ENCODE peak calls at places on chromosomes 4 and X, in seven cellular contexts. F is HL-60, K is uterus, H is A549, G is fibroblast of lung, Q is heart left ventricle, M is pancreas. W is an unnamed sample.

GRCh38 chr4:186587416-186588018 is 32.1 kb upstream of the MTNR1A start:
- DNase-seq in F (peak; percentile 41), K (peak; percentile 60), H (peak; percentile 43), G (peak; percentile 41), Q (peak; percentile 41), M (peak; percentile 89), W (peak; percentile 86)

GRCh38 chr4:55410431-55410830 is 14.7 kb downstream of the TMEM165 start:
- DNase-seq in F (no peak), K (no peak), H (no peak), G (no peak), Q (no peak), M (no peak), W (no peak)

GRCh38 chr4:122542411-122543236 is 78.2 kb downstream of the IL21 start:
- DNase-seq in F (no peak), K (no peak), H (no peak), G (peak; percentile 72), Q (no peak), M (no peak), W (no peak)

GRCh38 chrX:13010546-13010945 is 33.9 kb downstream of the FAM9C start:
- DNase-seq in F (no peak), K (no peak), H (no peak), G (no peak), Q (no peak), M (no peak), W (no peak)

GRCh38 chrX:109134777-109135176 is 347.1 kb downstream of the GUCY2F start:
- DNase-seq in F (no peak), K (no peak), H (no peak), G (no peak), Q (no peak), M (no peak), W (no peak)

GRCh38 chr4:1767058-1767769 is 25.9 kb upstream of the FGFR3 start:
- DNase-seq in F (no peak), K (no peak), H (no peak), G (no peak), Q (no peak), M (no peak), W (no peak)

GRCh38 chr4:5979981-5980380 is 38.2 kb downstream of the C4orf50 start:
- DNase-seq in F (no peak), K (peak; percentile 18), H (peak; percentile 37), G (peak; percentile 6), Q (no peak), M (no peak), W (no peak)

GRCh38 chrX:106619797-106620196 is 8.0 kb downstream of the RADX start:
- DNase-seq in F (no peak), K (no peak), H (peak; percentile 8), G (peak; percentile 4), Q (no peak), M (no peak), W (no peak)

GRCh38 chr4:95181446-95182306 is 367.1 kb downstream of the UNC5C start:
- DNase-seq in F (no peak), K (no peak), H (no peak), G (peak; percentile 85), Q (no peak), M (no peak), W (peak; percentile 56)

GRCh38 chrX:99719140-99719539 is 690.9 kb downstream of the PCDH19 start:
- DNase-seq in F (no peak), K (no peak), H (no peak), G (no peak), Q (no peak), M (no peak), W (no peak)

GRCh38 chrX:20218809-20219505 is 47.8 kb downstream of the RPS6KA3 start:
- DNase-seq in F (no peak), K (peak; percentile 15), H (peak; percentile 5), G (no peak), Q (peak; percentile 44), M (no peak), W (no peak)

GRCh38 chr4:94976371-94977011 is 218.7 kb downstream of the BMPR1B start:
- DNase-seq in F (no peak), K (no peak), H (peak; percentile 25), G (peak; percentile 79), Q (no peak), M (no peak), W (no peak)

GRCh38 chr4:6360385-6360784 is 90.7 kb downstream of the WFS1 start:
- DNase-seq in F (no peak), K (no peak), H (no peak), G (peak; percentile 6), Q (no peak), M (no peak), W (peak; percentile 82)

GRCh38 chr4:109156346-109156745 is 146.1 kb downstream of the COL25A1 start:
- DNase-seq in F (no peak), K (no peak), H (no peak), G (no peak), Q (no peak), M (no peak), W (no peak)

GRCh38 chr4:4860803-4861591 is 1.5 kb downstream of the MSX1 start:
- DNase-seq in F (no peak), K (peak; percentile 49), H (no peak), G (no peak), Q (peak; percentile 64), M (no peak), W (no peak)

GRCh38 chrX:69096963-69097362 is 68.3 kb downstream of the PJA1 start:
- DNase-seq in F (no peak), K (no peak), H (no peak), G (no peak), Q (no peak), M (no peak), W (no peak)

GRCh38 chr4:96343836-96344235 is 503.9 kb downstream of the PDHA2 start:
- DNase-seq in F (no peak), K (no peak), H (no peak), G (no peak), Q (no peak), M (no peak), W (no peak)

GRCh38 chr4:159171287-159171686 is 68.4 kb downstream of the RAPGEF2 start:
- DNase-seq in F (no peak), K (no peak), H (no peak), G (peak; percentile 36), Q (no peak), M (no peak), W (no peak)

GRCh38 chr4:113919611-113920010 is 59.8 kb downstream of the ARSJ start:
- DNase-seq in F (no peak), K (no peak), H (no peak), G (peak; percentile 74), Q (no peak), M (no peak), W (no peak)

GRCh38 chrX:45011131-45011530 is 138.1 kb downstream of the KDM6A start:
- DNase-seq in F (no peak), K (no peak), H (peak; percentile 25), G (peak; percentile 89), Q (no peak), M (no peak), W (no peak)

GRCh38 chr4:11704136-11704535 is 275.4 kb upstream of the HS3ST1 start:
- DNase-seq in F (no peak), K (no peak), H (no peak), G (peak; percentile 48), Q (no peak), M (no peak), W (no peak)

DNA sequence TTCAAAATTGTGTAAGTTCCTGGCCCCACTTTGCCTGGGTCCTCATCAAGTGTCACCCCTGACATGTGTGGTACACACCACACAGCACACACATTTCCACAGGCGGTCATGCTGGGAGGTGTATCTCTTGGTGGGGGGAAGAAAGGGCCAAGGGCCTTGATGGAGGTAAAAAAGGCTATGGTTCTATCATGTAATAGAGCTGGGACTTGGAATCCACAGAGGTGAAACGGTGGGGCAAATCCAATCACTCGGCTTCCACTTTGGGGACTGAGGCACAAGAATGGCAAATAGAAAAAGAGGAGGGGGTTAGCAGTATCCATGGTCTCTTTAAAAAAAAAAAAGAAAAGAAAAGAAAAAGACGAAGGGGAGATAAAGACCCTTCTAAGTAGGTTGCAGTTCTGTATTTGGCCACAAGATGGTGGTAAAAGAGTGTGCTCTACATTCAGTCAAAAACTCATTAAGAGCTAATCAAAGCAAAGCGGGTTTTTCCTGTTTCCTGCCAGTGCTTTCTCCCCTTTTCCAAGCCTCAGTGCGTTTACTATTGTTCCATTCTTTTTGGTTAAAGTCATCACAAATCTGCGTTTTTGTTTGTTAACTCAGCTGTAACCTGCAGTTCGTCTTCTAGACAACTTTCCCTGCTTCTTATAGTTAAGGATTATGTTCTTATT is 37.0 kb upstream of the ATP6AP2 start:
- DNase-seq in F (no peak), K (no peak), H (no peak), G (peak; percentile 51), Q (no peak), M (no peak), W (peak; percentile 14)
- H3K27ac ChIP-seq in F (no peak overlapping the region), K (peak overlapping the region; percentile 60), H (no peak overlapping the region), G (no peak overlapping the region), Q (no peak overlapping the region), M (no peak overlapping the region), W (no peak overlapping the region)

GRCh38 chr4:7980036-7980435 is 40.4 kb upstream of the AFAP1 start:
- DNase-seq in F (no peak), K (no peak), H (no peak), G (peak; percentile 63), Q (no peak), M (no peak), W (no peak)
- H3K27ac ChIP-seq in F (no peak overlapping the region), K (no peak overlapping the region), H (no peak overlapping the region), G (no peak overlapping the region), Q (no peak overlapping the region), M (no peak overlapping the region), W (no peak overlapping the region)

GRCh38 chr4:81455895-81456294 is 15.8 kb downstream of the RASGEF1B start:
- DNase-seq in F (no peak), K (no peak), H (no peak), G (no peak), Q (no peak), M (no peak), W (no peak)

GRCh38 chr4:81452452-81453011 is 19.2 kb downstream of the RASGEF1B start:
- DNase-seq in F (no peak), K (no peak), H (no peak), G (no peak), Q (no peak), M (no peak), W (no peak)

GRCh38 chr4:81454953-81455352 is 16.8 kb downstream of the RASGEF1B start:
- DNase-seq in F (peak; percentile 11), K (no peak), H (no peak), G (no peak), Q (no peak), M (no peak), W (no peak)

GRCh38 chr4:81454498-81454897 is 17.2 kb downstream of the RASGEF1B start:
- DNase-seq in F (peak; percentile 5), K (no peak), H (no peak), G (peak; percentile 12), Q (no peak), M (no peak), W (no peak)

DNA sequence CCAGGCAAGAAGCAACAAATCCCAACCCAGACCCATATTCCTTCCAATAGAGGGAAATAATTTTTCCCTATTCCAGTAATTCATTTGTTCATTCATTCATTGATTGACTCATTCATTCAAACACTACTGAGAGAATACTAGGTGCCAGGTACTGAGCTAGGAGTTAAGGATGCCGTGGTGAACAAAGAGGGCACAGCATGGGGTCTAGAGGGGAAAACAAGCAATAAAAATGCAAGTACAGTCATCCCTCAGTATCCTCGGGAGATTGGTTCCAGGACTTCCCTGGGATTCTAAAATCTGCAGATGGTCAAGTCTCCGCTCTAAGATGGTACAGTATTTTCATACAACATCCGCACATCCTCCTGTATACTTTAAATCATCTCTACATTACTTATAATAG is 18.7 kb downstream of the RASGEF1B start:
- DNase-seq in F (no peak), K (no peak), H (no peak), G (no peak), Q (no peak), M (no peak), W (no peak)
- H3K27ac ChIP-seq in F (no peak overlapping the region), K (no peak overlapping the region), H (no peak overlapping the region), G (no peak overlapping the region), Q (no peak overlapping the region), M (no peak overlapping the region), W (peak overlapping the region; percentile 19)

GRCh38 chr4:102632236-102632635 is 128.5 kb downstream of the MANBA start:
- DNase-seq in F (no peak), K (no peak), H (no peak), G (no peak), Q (no peak), M (no peak), W (no peak)
- H3K27ac ChIP-seq in F (no peak overlapping the region), K (no peak overlapping the region), H (no peak overlapping the region), G (no peak overlapping the region), Q (no peak overlapping the region), M (no peak overlapping the region), W (no peak overlapping the region)

W was measured in dorsolateral prefrontal cortex.